ENCODE peak calls at places on chromosome 1, in nine cellular contexts. One of them, this sample, is unnamed.

GRCh38 chr1:38992450-38993111 is 1.5 kb downstream of the AKIRIN1 start:
- DNase-seq in T-helper 2 cell treated with Interferon-gamma antibody and Interleukin-4, amounts not matched to agents 5 μg/mL and 100 μg/mL, for 36 hours: no peak
- DNase-seq in T follicular helper cell: no peak
- DNase-seq in CD4-positive, CD25-positive, alpha-beta regulatory T cell: no peak
- DNase-seq in iPS-NIHi11: no peak
- DNase-seq in iPS DF 19.7: no peak
- DNase-seq in cardiac fibroblast: no peak
- DNase-seq in neural progenitor cell: no peak
- DNase-seq in mesothelial cell of epicardium: no peak
- DNase-seq in this sample: no peak

GRCh38 chr1:167221126-167221803 is 579 bp downstream of the POU2F1 start:
- DNase-seq in T follicular helper cell: peak; percentile 3
- DNase-seq in T-helper 2 cell treated with Interferon-gamma antibody and Interleukin-4, amounts not matched to agents 5 μg/mL and 100 μg/mL, for 36 hours: peak; percentile 10
- DNase-seq in cardiac fibroblast: no peak
- DNase-seq in CD4-positive, CD25-positive, alpha-beta regulatory T cell: peak; percentile 14
- DNase-seq in iPS-NIHi11: peak; percentile 46
- DNase-seq in neural progenitor cell: peak; percentile 71
- DNase-seq in iPS DF 19.7: no peak
- DNase-seq in mesothelial cell of epicardium: peak; percentile 39
- DNase-seq in this sample: peak; percentile 44

GRCh38 chr1:208967334-208967733 is 616.2 kb upstream of the CAMK1G start:
- DNase-seq in iPS-NIHi11: no peak
- DNase-seq in CD4-positive, CD25-positive, alpha-beta regulatory T cell: no peak
- DNase-seq in T follicular helper cell: no peak
- DNase-seq in mesothelial cell of epicardium: no peak
- DNase-seq in T-helper 2 cell treated with Interferon-gamma antibody and Interleukin-4, amounts not matched to agents 5 μg/mL and 100 μg/mL, for 36 hours: no peak
- DNase-seq in iPS DF 19.7: no peak
- DNase-seq in cardiac fibroblast: no peak
- DNase-seq in neural progenitor cell: no peak
- DNase-seq in this sample: no peak

GRCh38 chr1:74467786-74468377 is 44.5 kb downstream of the LRRC53 start:
- DNase-seq in T follicular helper cell: no peak
- DNase-seq in mesothelial cell of epicardium: no peak
- DNase-seq in iPS DF 19.7: no peak
- DNase-seq in neural progenitor cell: no peak
- DNase-seq in CD4-positive, CD25-positive, alpha-beta regulatory T cell: no peak
- DNase-seq in iPS-NIHi11: no peak
- DNase-seq in T-helper 2 cell treated with Interferon-gamma antibody and Interleukin-4, amounts not matched to agents 5 μg/mL and 100 μg/mL, for 36 hours: no peak
- DNase-seq in cardiac fibroblast: peak; percentile 52
- DNase-seq in this sample: no peak

GRCh38 chr1:42832636-42833265 is 13.7 kb upstream of the ZNF691 start:
- DNase-seq in iPS-NIHi11: no peak
- DNase-seq in T follicular helper cell: no peak
- DNase-seq in mesothelial cell of epicardium: no peak
- DNase-seq in CD4-positive, CD25-positive, alpha-beta regulatory T cell: no peak
- DNase-seq in neural progenitor cell: no peak
- DNase-seq in iPS DF 19.7: no peak
- DNase-seq in cardiac fibroblast: no peak
- DNase-seq in T-helper 2 cell treated with Interferon-gamma antibody and Interleukin-4, amounts not matched to agents 5 μg/mL and 100 μg/mL, for 36 hours: no peak
- DNase-seq in this sample: no peak

GRCh38 chr1:27464926-27465325 is 25.0 kb downstream of the WASF2 start:
- DNase-seq in cardiac fibroblast: no peak
- DNase-seq in iPS-NIHi11: no peak
- DNase-seq in neural progenitor cell: no peak
- DNase-seq in mesothelial cell of epicardium: no peak
- DNase-seq in CD4-positive, CD25-positive, alpha-beta regulatory T cell: no peak
- DNase-seq in T-helper 2 cell treated with Interferon-gamma antibody and Interleukin-4, amounts not matched to agents 5 μg/mL and 100 μg/mL, for 36 hours: no peak
- DNase-seq in T follicular helper cell: no peak
- DNase-seq in iPS DF 19.7: no peak
- DNase-seq in this sample: no peak

GRCh38 chr1:83932281-83932680 is 66.7 kb downstream of the TTLL7 start:
- DNase-seq in CD4-positive, CD25-positive, alpha-beta regulatory T cell: no peak
- DNase-seq in mesothelial cell of epicardium: no peak
- DNase-seq in cardiac fibroblast: no peak
- DNase-seq in iPS DF 19.7: no peak
- DNase-seq in iPS-NIHi11: no peak
- DNase-seq in neural progenitor cell: no peak
- DNase-seq in T-helper 2 cell treated with Interferon-gamma antibody and Interleukin-4, amounts not matched to agents 5 μg/mL and 100 μg/mL, for 36 hours: no peak
- DNase-seq in T follicular helper cell: no peak
- DNase-seq in this sample: no peak

GRCh38 chr1:93061895-93062792 is 16.9 kb upstream of the MTF2 start:
- DNase-seq in iPS DF 19.7: peak; percentile 17
- DNase-seq in cardiac fibroblast: peak; percentile 62
- DNase-seq in T follicular helper cell: peak; percentile 8
- DNase-seq in iPS-NIHi11: peak; percentile 42
- DNase-seq in neural progenitor cell: peak; percentile 47
- DNase-seq in mesothelial cell of epicardium: no peak
- DNase-seq in T-helper 2 cell treated with Interferon-gamma antibody and Interleukin-4, amounts not matched to agents 5 μg/mL and 100 μg/mL, for 36 hours: no peak
- DNase-seq in CD4-positive, CD25-positive, alpha-beta regulatory T cell: peak; percentile 26
- DNase-seq in this sample: peak; percentile 71

GRCh38 chr1:67809887-67810286 is 23.4 kb downstream of the GNG12 start:
- DNase-seq in T follicular helper cell: no peak
- DNase-seq in neural progenitor cell: no peak
- DNase-seq in iPS-NIHi11: no peak
- DNase-seq in iPS DF 19.7: no peak
- DNase-seq in cardiac fibroblast: no peak
- DNase-seq in CD4-positive, CD25-positive, alpha-beta regulatory T cell: no peak
- DNase-seq in mesothelial cell of epicardium: no peak
- DNase-seq in T-helper 2 cell treated with Interferon-gamma antibody and Interleukin-4, amounts not matched to agents 5 μg/mL and 100 μg/mL, for 36 hours: no peak
- DNase-seq in this sample: no peak

GRCh38 chr1:5688479-5689077 is 303.6 kb downstream of the NPHP4 start:
- DNase-seq in T-helper 2 cell treated with Interferon-gamma antibody and Interleukin-4, amounts not matched to agents 5 μg/mL and 100 μg/mL, for 36 hours: no peak
- DNase-seq in CD4-positive, CD25-positive, alpha-beta regulatory T cell: no peak
- DNase-seq in iPS DF 19.7: no peak
- DNase-seq in cardiac fibroblast: no peak
- DNase-seq in mesothelial cell of epicardium: no peak
- DNase-seq in iPS-NIHi11: no peak
- DNase-seq in neural progenitor cell: no peak
- DNase-seq in T follicular helper cell: no peak
- DNase-seq in this sample: no peak

GRCh38 chr1:201468501-201468843 is 516 bp downstream of the PHLDA3 start:
- DNase-seq in neural progenitor cell: peak; percentile 67
- DNase-seq in cardiac fibroblast: peak; percentile 42
- DNase-seq in iPS-NIHi11: peak; percentile 55
- DNase-seq in mesothelial cell of epicardium: no peak
- DNase-seq in T-helper 2 cell treated with Interferon-gamma antibody and Interleukin-4, amounts not matched to agents 5 μg/mL and 100 μg/mL, for 36 hours: no peak
- DNase-seq in iPS DF 19.7: no peak
- DNase-seq in T follicular helper cell: no peak
- DNase-seq in CD4-positive, CD25-positive, alpha-beta regulatory T cell: no peak
- DNase-seq in this sample: peak; percentile 57

GRCh38 chr1:36384542-36385409 is 948 bp downstream of the STK40 start:
- DNase-seq in T follicular helper cell: peak; percentile 28
- DNase-seq in iPS-NIHi11: peak; percentile 54
- DNase-seq in mesothelial cell of epicardium: no peak
- DNase-seq in neural progenitor cell: peak; percentile 69
- DNase-seq in CD4-positive, CD25-positive, alpha-beta regulatory T cell: peak; percentile 28
- DNase-seq in cardiac fibroblast: peak; percentile 27
- DNase-seq in T-helper 2 cell treated with Interferon-gamma antibody and Interleukin-4, amounts not matched to agents 5 μg/mL and 100 μg/mL, for 36 hours: peak; percentile 37
- DNase-seq in iPS DF 19.7: no peak
- DNase-seq in this sample: peak; percentile 55

GRCh38 chr1:93694039-93694438 is 12.4 kb upstream of the BCAR3 start:
- DNase-seq in CD4-positive, CD25-positive, alpha-beta regulatory T cell: no peak
- DNase-seq in neural progenitor cell: no peak
- DNase-seq in T follicular helper cell: no peak
- DNase-seq in iPS-NIHi11: no peak
- DNase-seq in T-helper 2 cell treated with Interferon-gamma antibody and Interleukin-4, amounts not matched to agents 5 μg/mL and 100 μg/mL, for 36 hours: no peak
- DNase-seq in mesothelial cell of epicardium: no peak
- DNase-seq in iPS DF 19.7: no peak
- DNase-seq in cardiac fibroblast: peak; percentile 18
- DNase-seq in this sample: peak; percentile 82

GRCh38 chr1:172845865-172846264 is 187.0 kb downstream of the FASLG start:
- DNase-seq in mesothelial cell of epicardium: no peak
- DNase-seq in neural progenitor cell: no peak
- DNase-seq in T follicular helper cell: no peak
- DNase-seq in CD4-positive, CD25-positive, alpha-beta regulatory T cell: no peak
- DNase-seq in cardiac fibroblast: no peak
- DNase-seq in iPS-NIHi11: no peak
- DNase-seq in T-helper 2 cell treated with Interferon-gamma antibody and Interleukin-4, amounts not matched to agents 5 μg/mL and 100 μg/mL, for 36 hours: no peak
- DNase-seq in iPS DF 19.7: no peak
- DNase-seq in this sample: no peak

GRCh38 chr1:7940745-7941436 is at the start of gene TNFRSF9:
- DNase-seq in cardiac fibroblast: peak; percentile 66
- DNase-seq in CD4-positive, CD25-positive, alpha-beta regulatory T cell: peak; percentile 72
- DNase-seq in iPS DF 19.7: no peak
- DNase-seq in iPS-NIHi11: no peak
- DNase-seq in neural progenitor cell: no peak
- DNase-seq in mesothelial cell of epicardium: no peak
- DNase-seq in T-helper 2 cell treated with Interferon-gamma antibody and Interleukin-4, amounts not matched to agents 5 μg/mL and 100 μg/mL, for 36 hours: peak; percentile 87
- DNase-seq in T follicular helper cell: peak; percentile 29
- DNase-seq in this sample: peak; percentile 91

GRCh38 chr1:180923024-180923841 is 10.5 kb downstream of the KIAA1614 start:
- DNase-seq in CD4-positive, CD25-positive, alpha-beta regulatory T cell: no peak
- DNase-seq in iPS DF 19.7: peak; percentile 98
- DNase-seq in iPS-NIHi11: peak; percentile 85
- DNase-seq in mesothelial cell of epicardium: no peak
- DNase-seq in T follicular helper cell: no peak
- DNase-seq in cardiac fibroblast: peak; percentile 43
- DNase-seq in neural progenitor cell: peak; percentile 96
- DNase-seq in T-helper 2 cell treated with Interferon-gamma antibody and Interleukin-4, amounts not matched to agents 5 μg/mL and 100 μg/mL, for 36 hours: no peak
- DNase-seq in this sample: peak; percentile 45

GRCh38 chr1:44707959-44708831 is 22.8 kb downstream of the RNU5D-1 start:
- DNase-seq in cardiac fibroblast: peak; percentile 83
- DNase-seq in mesothelial cell of epicardium: no peak
- DNase-seq in CD4-positive, CD25-positive, alpha-beta regulatory T cell: peak; percentile 7
- DNase-seq in T follicular helper cell: no peak
- DNase-seq in neural progenitor cell: peak; percentile 48
- DNase-seq in iPS-NIHi11: peak; percentile 51
- DNase-seq in T-helper 2 cell treated with Interferon-gamma antibody and Interleukin-4, amounts not matched to agents 5 μg/mL and 100 μg/mL, for 36 hours: peak; percentile 30
- DNase-seq in iPS DF 19.7: no peak
- DNase-seq in this sample: peak; percentile 62

GRCh38 chr1:113930499-113931161 is 1.5 kb downstream of the HIPK1 start:
- DNase-seq in iPS DF 19.7: no peak
- DNase-seq in cardiac fibroblast: peak; percentile 76
- DNase-seq in T-helper 2 cell treated with Interferon-gamma antibody and Interleukin-4, amounts not matched to agents 5 μg/mL and 100 μg/mL, for 36 hours: peak; percentile 83
- DNase-seq in neural progenitor cell: peak; percentile 62
- DNase-seq in CD4-positive, CD25-positive, alpha-beta regulatory T cell: peak; percentile 69
- DNase-seq in iPS-NIHi11: peak; percentile 29
- DNase-seq in T follicular helper cell: peak; percentile 68
- DNase-seq in mesothelial cell of epicardium: no peak
- DNase-seq in this sample: peak; percentile 81

GRCh38 chr1:99685516-99686180 is 39.7 kb downstream of the PALMD start:
- DNase-seq in neural progenitor cell: peak; percentile 84
- DNase-seq in CD4-positive, CD25-positive, alpha-beta regulatory T cell: no peak
- DNase-seq in iPS-NIHi11: peak; percentile 66
- DNase-seq in T follicular helper cell: peak; percentile 5
- DNase-seq in T-helper 2 cell treated with Interferon-gamma antibody and Interleukin-4, amounts not matched to agents 5 μg/mL and 100 μg/mL, for 36 hours: peak; percentile 20
- DNase-seq in iPS DF 19.7: no peak
- DNase-seq in cardiac fibroblast: peak; percentile 95
- DNase-seq in mesothelial cell of epicardium: no peak
- DNase-seq in this sample: peak; percentile 91

GRCh38 chr1:170807432-170807831 is 127.9 kb upstream of the MROH9 start:
- DNase-seq in CD4-positive, CD25-positive, alpha-beta regulatory T cell: no peak
- DNase-seq in T-helper 2 cell treated with Interferon-gamma antibody and Interleukin-4, amounts not matched to agents 5 μg/mL and 100 μg/mL, for 36 hours: no peak
- DNase-seq in iPS DF 19.7: no peak
- DNase-seq in neural progenitor cell: no peak
- DNase-seq in iPS-NIHi11: no peak
- DNase-seq in T follicular helper cell: no peak
- DNase-seq in mesothelial cell of epicardium: no peak
- DNase-seq in cardiac fibroblast: peak; percentile 88
- DNase-seq in this sample: peak; percentile 61

This sample was measured in Daoy.